ENCODE peak calls at places on chromosomes 4 and X, in four cellular contexts. Z, F, M and U are unnamed samples.

GRCh38 chr4:33746979-33747378 is 2497.3 kb downstream of the ARAP2 start:
- DNase-seq in F (peak; percentile 46), Z (no peak), M (no peak), U (no peak)

GRCh38 chrX:43860646-43861370 is 21.4 kb downstream of the MAOB start:
- DNase-seq in F (peak; percentile 59), Z (no peak), M (no peak), U (no peak)

GRCh38 chrX:8760021-8760420 is 28.1 kb upstream of the ANOS1 start:
- DNase-seq in Z (no peak), F (peak; percentile 18), M (no peak), U (no peak)

GRCh38 chr4:20043992-20044391 is 207.7 kb upstream of the SLIT2 start:
- DNase-seq in F (no peak), Z (no peak), M (no peak), U (no peak)

GRCh38 chr4:122588453-122589238 is 32.2 kb downstream of the IL21 start:
- DNase-seq in Z (no peak), M (no peak), F (no peak), U (no peak)

GRCh38 chr4:3364199-3364598 is 71.4 kb downstream of the RGS12 start:
- DNase-seq in F (no peak), M (no peak), Z (no peak), U (no peak)

GRCh38 chrX:37746268-37746931 is 33.5 kb upstream of the CYBB start:
- DNase-seq in F (peak; percentile 13), M (peak; percentile 32), Z (no peak), U (no peak)

GRCh38 chr4:185755451-185755850 is 56.5 kb downstream of the SORBS2 start:
- DNase-seq in Z (no peak), F (no peak), M (no peak), U (no peak)

GRCh38 chr4:108978066-108978465 is 215.2 kb upstream of the ETNPPL start:
- DNase-seq in F (no peak), Z (no peak), M (no peak), U (no peak)

GRCh38 chr4:101236097-101236496 is 111.2 kb downstream of the PPP3CA start:
- DNase-seq in Z (no peak), F (no peak), M (no peak), U (no peak)

GRCh38 chr4:147801820-147802219 is 69.9 kb downstream of the ARHGAP10 start:
- DNase-seq in F (no peak), Z (no peak), M (no peak), U (no peak)

GRCh38 chr4:84917869-84918600 is 48.5 kb downstream of the WDFY3 start:
- DNase-seq in M (no peak), Z (no peak), F (no peak), U (no peak)

GRCh38 chr4:185424905-185425599 is 712 bp downstream of the UFSP2 start:
- DNase-seq in M (peak; percentile 14), Z (no peak), F (peak; percentile 31), U (no peak)

GRCh38 chr4:107800058-107800457 is 24.7 kb upstream of the SGMS2 start:
- DNase-seq in Z (peak; percentile 50), M (no peak), F (no peak), U (no peak)

GRCh38 chr4:15400911-15401671 is 26.7 kb upstream of the C1QTNF7 start:
- DNase-seq in F (peak; percentile 84), Z (no peak), M (peak; percentile 39), U (no peak)

GRCh38 chrX:13732246-13733067 is 2.0 kb downstream of the TRAPPC2 start:
- DNase-seq in M (no peak), Z (no peak), F (no peak), U (no peak)

GRCh38 chrX:136166221-136166855 is 19.0 kb downstream of the FHL1 start:
- DNase-seq in Z (no peak), M (no peak), F (peak; percentile 39), U (no peak)

GRCh38 chrX:110825972-110826371 is 30.4 kb upstream of the CHRDL1 start:
- DNase-seq in Z (no peak), M (no peak), F (no peak), U (no peak)

GRCh38 chr4:109207060-109207459 is 95.4 kb downstream of the COL25A1 start:
- DNase-seq in F (peak; percentile 27), M (no peak), Z (no peak), U (no peak)

GRCh38 chr4:37914539-37914938 is 23.7 kb downstream of the TBC1D1 start:
- DNase-seq in F (no peak), Z (no peak), M (no peak), U (no peak)

GRCh38 chrX:35380808-35381700 is 417.1 kb upstream of the MAGEB16 start:
- DNase-seq in M (no peak), F (peak; percentile 40), Z (no peak), U (no peak)

GRCh38 chr4:41709844-41710481 is 38.6 kb downstream of the PHOX2B start:
- DNase-seq in Z (no peak), M (no peak), F (peak; percentile 99), U (no peak)

GRCh38 chrX:21440911-21441310 is 66.7 kb downstream of the CNKSR2 start:
- DNase-seq in F (no peak), M (no peak), Z (no peak), U (no peak)

GRCh38 chr4:4780634-4781287 is 78.7 kb upstream of the MSX1 start:
- DNase-seq in M (no peak), Z (no peak), F (peak; percentile 74), U (no peak)

GRCh38 chr4:143411527-143412480 is 75.1 kb downstream of the GAB1 start:
- DNase-seq in F (no peak), M (no peak), Z (no peak), U (no peak)

GRCh38 chr4:121950212-121950679 is 1.6 kb downstream of the TRPC3 start:
- DNase-seq in F (no peak), Z (peak; percentile 55), M (peak; percentile 74), U (no peak)

GRCh38 chr4:23934915-23935314 is 45.1 kb upstream of the PPARGC1A start:
- DNase-seq in F (peak; percentile 54), Z (peak; percentile 89), M (no peak), U (peak; percentile 89)

GRCh38 chr4:3011456-3012220 is 48.3 kb downstream of the GRK4 start:
- DNase-seq in M (no peak), Z (no peak), F (no peak), U (no peak)

GRCh38 chr4:78288327-78288726 is 231.2 kb downstream of the FRAS1 start:
- DNase-seq in Z (no peak), F (no peak), M (no peak), U (no peak)

GRCh38 chr4:79331126-79331876 is 5.4 kb upstream of the NAA11 start:
- DNase-seq in M (no peak), F (no peak), Z (no peak), U (no peak)

GRCh38 chrX:154541896-154542722 is 4.5 kb downstream of the G6PD start:
- DNase-seq in F (peak; percentile 80), Z (peak; percentile 80), M (no peak), U (peak; percentile 81)